ENCODE peak calls at places on chromosomes 6 and 20, in five cellular contexts. E is NCI-H774; N is stimulated activated CD4-positive, alpha-beta T cell treated with anti-CD3 and anti-CD28 coated beads, Interleukin-2, amount 100 ng/mL, for 48 hours; U is mucosa of descending colon; G is H9. D is an unnamed sample.
A peak's percentile ranks its signal among the peaks of the same experiment; 100 is the strongest.

GRCh38 chr20:834151-834747 is 734 bp downstream of the FAM110A start:
- DNase-seq in E (no peak), N (no peak), U (no peak), G (no peak), D (no peak)

GRCh38 chr6:157505912-157506491 is 125.0 kb downstream of the ZDHHC14 start:
- DNase-seq in E (no peak), N (no peak), U (no peak), G (no peak), D (no peak)

GRCh38 chr6:19150307-19150706 is 686.9 kb upstream of the ID4 start:
- DNase-seq in E (no peak), N (no peak), U (no peak), G (no peak), D (no peak)

GRCh38 chr6:34992353-34992752 is 103.3 kb downstream of the ANKS1A start:
- DNase-seq in E (peak; percentile 66), N (no peak), U (no peak), G (no peak), D (no peak)

GRCh38 chr20:39885975-39886649 is 802.9 kb downstream of the MAFB start:
- DNase-seq in E (no peak), N (peak; percentile 3), U (no peak), G (peak; percentile 77), D (peak; percentile 11)

GRCh38 chr20:45361794-45362193 is 1.2 kb upstream of the SYS1 start:
- DNase-seq in E (no peak), N (no peak), U (no peak), G (no peak), D (no peak)

GRCh38 chr20:57313951-57314350 is 15.7 kb upstream of the SPO11 start:
- DNase-seq in E (no peak), N (no peak), U (no peak), G (no peak), D (no peak)

GRCh38 chr6:35601331-35602132 is 87.2 kb downstream of the FKBP5 start:
- DNase-seq in E (no peak), N (peak; percentile 16), U (no peak), G (no peak), D (peak; percentile 29)

GRCh38 chr6:129104131-129104530 is 221.2 kb downstream of the LAMA2 start:
- DNase-seq in E (no peak), N (no peak), U (no peak), G (no peak), D (no peak)

GRCh38 chr20:48338717-48339116 is 489.1 kb downstream of the PREX1 start:
- DNase-seq in E (no peak), N (no peak), U (no peak), G (no peak), D (no peak)

GRCh38 chr6:155310596-155310995 is 3.7 kb downstream of the TFB1M start:
- DNase-seq in E (no peak), N (no peak), U (no peak), G (no peak), D (no peak)

GRCh38 chr6:73236147-73236750 is 11.0 kb upstream of the KHDC1L start:
- DNase-seq in E (no peak), N (no peak), U (no peak), G (no peak), D (no peak)

GRCh38 chr6:82182756-82183155 is 64.8 kb downstream of the IBTK start:
- DNase-seq in E (no peak), N (no peak), U (no peak), G (no peak), D (no peak)

GRCh38 chr20:20955837-20956236 is 150.3 kb downstream of the LINC00237 start:
- DNase-seq in E (no peak), N (no peak), U (no peak), G (no peak), D (no peak)

GRCh38 chr20:19661717-19662637 is 96.1 kb upstream of the RIN2 start:
- DNase-seq in E (peak; percentile 37), N (peak; percentile 46), U (no peak), G (peak; percentile 61), D (no peak)

GRCh38 chr20:50305636-50306477 is 115.2 kb downstream of the CEBPB start:
- DNase-seq in E (no peak), N (no peak), U (peak; percentile 72), G (no peak), D (peak; percentile 81)

GRCh38 chr6:90790696-90791095 is 203.8 kb upstream of the MAP3K7 start:
- DNase-seq in E (no peak), N (no peak), U (no peak), G (no peak), D (no peak)

GRCh38 chr20:19285424-19285823 is 73.0 kb downstream of the SLC24A3 start:
- DNase-seq in E (no peak), N (no peak), U (no peak), G (no peak), D (no peak)

GRCh38 chr20:9215539-9215938 is 146.7 kb downstream of the PLCB4 start:
- DNase-seq in E (no peak), N (no peak), U (no peak), G (no peak), D (peak; percentile 54)

GRCh38 chr6:122789862-122790739 is 1.0 kb downstream of the SMPDL3A start:
- DNase-seq in E (peak; percentile 80), N (no peak), U (no peak), G (peak; percentile 51), D (peak; percentile 31)

GRCh38 chr20:62766716-62767115 is 29.6 kb upstream of the MRGBP start:
- DNase-seq in E (no peak), N (no peak), U (peak; percentile 49), G (no peak), D (peak; percentile 92)

GRCh38 chr6:115932481-115932880 is 128.2 kb downstream of the FRK start:
- DNase-seq in E (no peak), N (no peak), U (no peak), G (no peak), D (no peak)

GRCh38 chr20:46307139-46307998 is 929 bp downstream of the CDH22 start:
- DNase-seq in E (peak; percentile 55), N (peak; percentile 45), U (peak; percentile 63), G (peak; percentile 84), D (peak; percentile 56)

GRCh38 chr6:30842754-30843610 is 41.3 kb upstream of the DDR1 start:
- DNase-seq in E (no peak), N (no peak), U (no peak), G (no peak), D (no peak)

D was measured in T47D.